ENCODE peak calls at places on chromosomes 16 and 17, in nine cellular contexts. F, S, E, W, X, U, A, M and T are unnamed samples.

GRCh38 chr16:68346892-68347480 is 36.2 kb downstream of the PRMT7 start:
- DNase-seq in X (no peak), A (no peak), W (no peak), U (no peak), F (no peak), E (no peak), S (no peak), M (no peak), T (no peak)

GRCh38 chr17:39939588-39940419 is 12.3 kb downstream of the LRRC3C start:
- DNase-seq in E (no peak), S (no peak), A (peak), M (peak), X (no peak), U (peak), F (peak), W (no peak), T (no peak)

GRCh38 chr17:32849879-32850278 is 27.0 kb downstream of the MYO1D start:
- DNase-seq in F (no peak), U (no peak), X (no peak), M (no peak), W (peak), E (no peak), S (no peak), A (no peak), T (no peak)

GRCh38 chr16:70801611-70802010 is 653 bp upstream of the VAC14 start:
- DNase-seq in U (no peak), F (no peak), E (no peak), M (no peak), X (peak), S (no peak), A (no peak), W (no peak), T (no peak)

GRCh38 chr16:47143677-47144558 is at the start of gene NETO2:
- DNase-seq in X (peak), U (peak), A (no peak), M (peak), F (peak), S (peak), W (no peak), E (peak), T (peak)

GRCh38 chr16:85522842-85523601 is 90.1 kb upstream of the GSE1 start:
- DNase-seq in E (no peak), X (no peak), U (peak), A (no peak), S (no peak), W (no peak), M (no peak), F (no peak), T (no peak)

GRCh38 chr17:81722184-81723120 is 10.4 kb downstream of the SLC25A10 start:
- DNase-seq in S (no peak), E (peak), W (no peak), F (no peak), A (no peak), U (no peak), X (no peak), M (peak), T (no peak)

GRCh38 chr17:20092292-20092867 is 83.2 kb downstream of the SPECC1 start:
- DNase-seq in M (no peak), X (no peak), W (no peak), E (no peak), F (no peak), S (no peak), A (no peak), U (no peak), T (no peak)

GRCh38 chr17:13202835-13203234 is 185.0 kb upstream of the ELAC2 start:
- DNase-seq in S (no peak), W (no peak), F (no peak), M (no peak), X (no peak), U (no peak), E (no peak), A (no peak), T (no peak)

GRCh38 chr16:90047714-90048346 is 28.6 kb upstream of the DBNDD1 start:
- DNase-seq in U (no peak), X (peak), F (no peak), W (no peak), A (no peak), S (no peak), M (no peak), E (no peak), T (peak)

GRCh38 chr17:4476512-4477070 is 22.1 kb upstream of the SPNS2 start:
- DNase-seq in U (no peak), S (no peak), W (no peak), E (no peak), M (no peak), X (no peak), A (no peak), F (no peak), T (no peak)

GRCh38 chr16:28196331-28196987 is 15.3 kb downstream of the XPO6 start:
- DNase-seq in X (no peak), E (no peak), M (no peak), A (no peak), F (no peak), U (no peak), S (no peak), W (no peak), T (no peak)

GRCh38 chr17:56737741-56738161 is 96.0 kb downstream of the C17orf67 start:
- DNase-seq in S (no peak), U (peak), F (no peak), W (peak), E (no peak), A (no peak), M (no peak), X (no peak), T (no peak)

GRCh38 chr16:10128397-10129258 is 53.6 kb downstream of the GRIN2A start:
- DNase-seq in W (no peak), M (no peak), S (no peak), A (no peak), E (no peak), U (no peak), X (no peak), F (no peak), T (no peak)

GRCh38 chr17:73476890-73477350 is 165.1 kb upstream of the CDC42EP4 start:
- DNase-seq in A (no peak), W (no peak), M (no peak), U (no peak), X (no peak), E (no peak), F (no peak), S (no peak), T (no peak)

GRCh38 chr17:80751070-80751459 is 206.4 kb downstream of the RPTOR start:
- DNase-seq in F (no peak), W (no peak), U (peak), A (no peak), X (no peak), S (peak), M (no peak), E (peak), T (peak)

GRCh38 chr17:20009302-20010098 is at the start of gene SPECC1:
- DNase-seq in X (peak), U (peak), E (peak), W (no peak), M (no peak), F (peak), A (no peak), S (no peak), T (peak)

GRCh38 chr17:28740406-28741357 is 3.1 kb upstream of the TRAF4 start:
- DNase-seq in W (no peak), S (no peak), F (no peak), U (no peak), A (no peak), E (no peak), M (no peak), X (no peak), T (no peak)

GRCh38 chr17:42118545-42118944 is 2.6 kb downstream of the KAT2A start:
- DNase-seq in S (no peak), A (no peak), E (no peak), W (no peak), M (no peak), U (peak), F (peak), X (peak), T (no peak)

GRCh38 chr17:58531122-58531521 is 16.7 kb upstream of the MTMR4 start:
- DNase-seq in E (no peak), U (no peak), S (no peak), M (no peak), F (no peak), X (no peak), W (no peak), A (no peak), T (no peak)

GRCh38 chr17:17831208-17832039 is 5.4 kb downstream of the SREBF1 start:
- DNase-seq in F (no peak), M (no peak), S (peak), U (no peak), A (no peak), E (peak), W (no peak), X (no peak), T (no peak)

GRCh38 chr16:57372372-57373116 is at the start of gene CX3CL1:
- DNase-seq in A (no peak), M (no peak), X (peak), W (no peak), S (peak), U (peak), F (no peak), E (peak), T (peak)

GRCh38 chr17:10120749-10121148 is 77.7 kb downstream of the GAS7 start:
- DNase-seq in A (no peak), S (no peak), M (no peak), E (no peak), F (no peak), X (no peak), W (no peak), U (peak), T (no peak)

GRCh38 chr17:2054262-2054739 is 602 bp upstream of the HIC1 start:
- DNase-seq in X (peak), M (peak), F (no peak), E (no peak), A (no peak), S (no peak), W (no peak), U (peak), T (peak)

GRCh38 chr17:27455914-27456680 is at the start of gene KSR1:
- DNase-seq in A (no peak), M (peak), U (peak), E (peak), X (peak), F (peak), S (peak), W (no peak), T (peak)

GRCh38 chr17:1607971-1608320 is 20.7 kb downstream of the SLC43A2 start:
- DNase-seq in F (no peak), U (no peak), E (no peak), W (no peak), S (no peak), A (no peak), X (no peak), M (no peak), T (no peak)

GRCh38 chr16:49003022-49003421 is 278.6 kb downstream of the CBLN1 start:
- DNase-seq in A (no peak), W (no peak), E (no peak), S (no peak), U (no peak), F (no peak), X (no peak), M (no peak), T (no peak)

GRCh38 chr16:68065716-68066305 is 19.4 kb upstream of the NFATC3 start:
- DNase-seq in U (peak), E (no peak), M (peak), F (peak), W (peak), S (no peak), X (no peak), A (peak), T (no peak)

GRCh38 chr17:38967290-38967738 is at the start of gene FBXO47:
- DNase-seq in M (no peak), W (peak), A (no peak), X (peak), U (peak), S (peak), F (peak), E (peak), T (peak)

GRCh38 chr17:28216528-28216927 is 102.5 kb upstream of the TMEM97 start:
- DNase-seq in X (no peak), M (peak), F (no peak), U (peak), E (no peak), S (no peak), A (no peak), W (peak), T (no peak)

GRCh38 chr17:48767263-48767774 is 38.8 kb upstream of the HOXB13 start:
- DNase-seq in U (no peak), M (no peak), E (no peak), S (no peak), W (no peak), X (no peak), F (no peak), A (no peak), T (no peak)

GRCh38 chr16:89285381-89285780 is 67.9 kb downstream of the ZNF778 start:
- DNase-seq in F (no peak), W (no peak), S (no peak), E (no peak), M (no peak), U (no peak), X (no peak), A (no peak), T (no peak)

GRCh38 chr17:57350266-57350665 is 93.9 kb downstream of the MSI2 start:
- DNase-seq in M (no peak), A (no peak), S (no peak), E (no peak), W (no peak), U (peak), F (no peak), X (no peak), T (no peak)